ENCODE peak calls at places on chromosomes 13 and 19, in ten cellular contexts. U is adrenal gland, B is lower lobe of right lung, F is cardiac muscle cell, Q is GM23338, L is testis, C is hepatocyte, R is fibroblast of lung, M is psoas muscle, N is uterus. J is an unnamed sample. For H3K4me1, the result is how much of the 10 kb centered on the place peaks cover.

GRCh38 chr13:46624821-46625220 is 71.9 kb downstream of the LRCH1 start:
- DNase-seq in U (no peak), B (no peak), F (no peak), Q (no peak), L (no peak), C (no peak), R (no peak), M (no peak), N (no peak), J (no peak)

GRCh38 chr13:95185311-95185710 is 115.9 kb downstream of the ABCC4 start:
- DNase-seq in U (no peak), B (no peak), F (no peak), Q (no peak), L (no peak), C (no peak), R (no peak), M (no peak), N (no peak), J (no peak)

GRCh38 chr13:70523622-70524021 is 415.4 kb upstream of the KLHL1 start:
- DNase-seq in U (no peak), B (no peak), F (no peak), Q (no peak), L (no peak), C (no peak), R (peak), M (no peak), N (no peak), J (no peak)

GRCh38 chr19:46115396-46116109 is 8.9 kb downstream of the IGFL3 start:
- DNase-seq in U (no peak), B (no peak), F (peak), Q (no peak), L (no peak), C (peak), R (peak), M (no peak), N (peak), J (no peak)

GRCh38 chr13:85191996-85192395 is 607.2 kb downstream of the SLITRK6 start:
- DNase-seq in U (no peak), B (no peak), F (no peak), Q (no peak), L (no peak), C (no peak), R (no peak), M (no peak), N (no peak), J (no peak)

GRCh38 chr19:18387395-18387794 is 1.4 kb downstream of the GDF15 start:
- DNase-seq in U (no peak), B (no peak), F (no peak), Q (no peak), L (no peak), C (peak), R (no peak), M (no peak), N (no peak), J (no peak)

GRCh38 chr19:15551183-15552004 is 43.1 kb downstream of the CYP4F22 start:
- DNase-seq in U (peak), B (peak), F (peak), Q (peak), L (peak), C (no peak), R (no peak), M (peak), N (peak), J (no peak)

GRCh38 chr19:35509861-35510625 is 3.4 kb downstream of the DMKN start:
- DNase-seq in U (peak), B (peak), F (peak), Q (peak), L (peak), C (peak), R (peak), M (peak), N (peak), J (peak)

GRCh38 chr13:27177852-27178251 is 6.2 kb upstream of the USP12 start:
- DNase-seq in U (no peak), B (no peak), F (no peak), Q (peak), L (no peak), C (no peak), R (no peak), M (no peak), N (no peak), J (no peak)

GRCh38 chr13:41587490-41587889 is 130.1 kb downstream of the RGCC start:
- DNase-seq in U (no peak), B (no peak), F (no peak), Q (peak), L (no peak), C (no peak), R (no peak), M (no peak), N (no peak), J (no peak)

GRCh38 chr13:100440756-100441421 is 147.7 kb downstream of the GGACT start:
- DNase-seq in U (no peak), B (no peak), F (peak), Q (no peak), L (no peak), C (no peak), R (peak), M (no peak), N (no peak), J (no peak)

GRCh38 chr13:98520674-98521449 is 56.0 kb downstream of the STK24 start:
- DNase-seq in U (no peak), B (no peak), F (no peak), Q (no peak), L (no peak), C (no peak), R (no peak), M (no peak), N (no peak), J (no peak)

GRCh38 chr13:108987945-108988344 is 358.5 kb downstream of the MYO16 start:
- DNase-seq in U (no peak), B (no peak), F (no peak), Q (peak), L (no peak), C (no peak), R (no peak), M (no peak), N (no peak), J (no peak)

GRCh38 chr19:29724741-29725140 is 9.7 kb upstream of the C19orf12 start:
- DNase-seq in U (no peak), B (no peak), F (no peak), Q (peak), L (no peak), C (no peak), R (no peak), M (no peak), N (no peak), J (no peak)

GRCh38 chr19:56350416-56351045 is 35.9 kb upstream of the ZSCAN5A start:
- DNase-seq in U (peak), B (no peak), F (peak), Q (peak), L (peak), C (peak), R (peak), M (no peak), N (peak), J (no peak)

GRCh38 chr13:51608857-51609406 is 24.7 kb downstream of the WDFY2 start:
- DNase-seq in U (no peak), B (no peak), F (no peak), Q (no peak), L (no peak), C (no peak), R (no peak), M (no peak), N (no peak), J (no peak)

GRCh38 chr13:36531746-36532486 is 99.6 kb downstream of the CCNA1 start:
- DNase-seq in U (peak), B (no peak), F (peak), Q (no peak), L (no peak), C (no peak), R (peak), M (no peak), N (no peak), J (no peak)

GRCh38 chr19:38695832-38696732 is 48.2 kb downstream of the CAPN12 start:
- DNase-seq in U (peak), B (no peak), F (no peak), Q (no peak), L (no peak), C (no peak), R (no peak), M (no peak), N (no peak), J (no peak)

GRCh38 chr13:102128216-102128800 is 273.5 kb downstream of the FGF14 start:
- DNase-seq in U (no peak), B (no peak), F (no peak), Q (no peak), L (no peak), C (no peak), R (peak), M (no peak), N (no peak), J (no peak)

GRCh38 chr13:37700887-37701286 is 102.3 kb upstream of the POSTN start:
- DNase-seq in U (no peak), B (no peak), F (peak), Q (no peak), L (no peak), C (no peak), R (peak), M (no peak), N (no peak), J (no peak)

GRCh38 chr19:40800339-40800996 is 1.5 kb downstream of the EGLN2 start:
- DNase-seq in U (no peak), B (no peak), F (no peak), Q (no peak), L (peak), C (no peak), R (no peak), M (no peak), N (no peak), J (no peak)

GRCh38 chr19:45981350-45981749 is 7.7 kb upstream of the NOVA2 start:
- DNase-seq in U (peak), B (no peak), F (peak), Q (peak), L (no peak), C (no peak), R (peak), M (no peak), N (no peak), J (no peak)

GRCh38 chr13:98260357-98261164 is 83.5 kb upstream of the RNF113B start:
- DNase-seq in U (no peak), B (no peak), F (no peak), Q (no peak), L (no peak), C (no peak), R (no peak), M (no peak), N (no peak), J (no peak)

GRCh38 chr13:59318320-59318930 is 845.3 kb downstream of the DIAPH3 start:
- DNase-seq in U (peak), B (no peak), F (peak), Q (peak), L (peak), C (peak), R (peak), M (peak), N (no peak), J (peak)

GRCh38 chr13:38543561-38543960 is 143.3 kb upstream of the FREM2 start:
- DNase-seq in U (no peak), B (no peak), F (no peak), Q (no peak), L (no peak), C (no peak), R (peak), M (no peak), N (no peak), J (no peak)

GRCh38 chr13:25167349-25167748 is 4.7 kb downstream of the AMER2 start:
- DNase-seq in U (no peak), B (no peak), F (no peak), Q (no peak), L (no peak), C (no peak), R (no peak), M (no peak), N (no peak), J (no peak)

GRCh38 chr13:29935309-29935981 is 85.0 kb upstream of the UBL3 start:
- DNase-seq in U (no peak), B (peak), F (no peak), Q (no peak), L (no peak), C (no peak), R (no peak), M (no peak), N (no peak), J (no peak)

GRCh38 chr19:1648926-1649541 is 3.4 kb downstream of the TCF3 start:
- DNase-seq in U (no peak), B (no peak), F (no peak), Q (no peak), L (no peak), C (no peak), R (peak), M (no peak), N (no peak), J (no peak)

GRCh38 chr19:1651548-1652394 is 644 bp downstream of the TCF3 start:
- DNase-seq in U (peak), B (peak), F (peak), Q (peak), L (peak), C (peak), R (peak), M (peak), N (peak), J (no peak)

GRCh38 chr19:1651061-1651547 is 1.3 kb downstream of the TCF3 start:
- DNase-seq in U (no peak), B (no peak), F (peak), Q (peak), L (no peak), C (peak), R (peak), M (no peak), N (no peak), J (no peak)

GRCh38 chr19:1649706-1650626 is 2.4 kb downstream of the TCF3 start:
- DNase-seq in U (no peak), B (no peak), F (no peak), Q (no peak), L (no peak), C (no peak), R (no peak), M (no peak), N (no peak), J (no peak)

GRCh38 chr19:1650627-1651009 is 1.8 kb downstream of the TCF3 start:
- DNase-seq in U (no peak), B (no peak), F (peak), Q (peak), L (no peak), C (no peak), R (peak), M (no peak), N (no peak), J (no peak)
- TF ChIP-seq CTCF in U (no peak), B (no peak), F (no peak), Q (no peak), L (no peak), C (peak), R (no peak), M (no peak), N (no peak), J (no peak)

DNA sequence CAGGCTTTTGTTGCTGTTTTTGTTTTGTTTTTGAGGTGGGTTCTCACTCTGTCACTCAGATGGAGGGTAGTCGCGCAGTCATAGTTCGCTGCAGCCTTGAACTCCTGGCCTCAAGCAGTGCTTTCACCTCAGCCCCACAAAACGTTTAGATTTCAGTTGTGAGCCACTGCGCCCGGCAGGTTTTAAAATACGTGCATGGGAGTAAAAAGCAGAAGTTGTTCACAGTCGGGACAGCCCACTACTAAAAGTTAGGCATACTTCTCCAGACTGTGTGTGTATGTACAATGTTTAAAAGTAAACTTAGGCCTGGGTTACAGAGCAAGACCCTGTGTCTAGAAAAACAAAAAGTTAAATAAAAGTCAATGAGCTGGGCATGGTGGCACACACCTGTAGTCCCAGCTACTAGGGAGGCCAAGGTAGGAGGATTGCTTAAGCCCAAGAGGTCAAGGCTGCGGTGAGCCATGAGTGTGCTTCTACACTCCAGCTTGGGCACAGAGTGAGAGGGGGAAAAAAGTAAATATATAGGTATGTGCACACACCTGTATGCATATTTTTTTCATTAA is 6.1 kb downstream of the SAFB start:
- DNase-seq in U (no peak), B (no peak), F (no peak), Q (no peak), L (no peak), C (no peak), R (no peak), M (no peak), N (no peak), J (no peak)
- H3K4me1 ChIP-seq in U (half or more), B (half or more), F (under half), Q (under half), L (half or more), C (under half), R (under half), M (half or more), N (under half), J (half or more)

DNA sequence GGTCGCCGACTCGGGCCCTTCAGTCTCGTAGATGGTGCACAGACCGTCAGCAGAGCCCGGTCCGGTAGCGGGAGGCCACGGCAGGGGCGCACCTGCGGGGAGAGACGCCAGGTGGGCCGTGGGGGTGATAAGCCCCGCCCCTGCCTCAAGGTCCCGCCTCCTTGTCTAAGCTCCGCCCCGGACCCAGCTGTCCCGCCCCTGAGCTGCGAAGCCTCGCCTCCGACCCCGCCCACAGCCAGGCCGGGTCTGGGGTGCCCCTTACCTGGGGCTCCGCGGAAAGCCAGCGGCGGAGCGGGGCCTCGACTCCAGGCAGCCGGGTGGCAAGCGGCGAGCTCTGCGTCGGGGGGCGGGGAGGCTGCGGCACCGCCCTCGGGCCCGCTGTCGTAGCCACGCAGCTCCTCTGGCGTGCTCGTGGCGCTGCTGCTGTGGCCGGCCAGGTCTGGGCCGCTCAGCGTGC is 4.7 kb downstream of the PRR36 start:
- DNase-seq in U (peak), B (peak), F (peak), Q (peak), L (peak), C (peak), R (no peak), M (peak), N (peak), J (no peak)
- H3K4me3 ChIP-seq in U (peak), B (peak), F (peak), Q (peak), L (peak), C (peak), R (peak), M (peak), N (peak), J (peak)

GRCh38 chr13:110410906-110411305 is 103.8 kb downstream of the COL4A2 start:
- DNase-seq in U (no peak), B (no peak), F (no peak), Q (no peak), L (no peak), C (no peak), R (no peak), M (no peak), N (no peak), J (no peak)

GRCh38 chr13:110411316-110412105 is 104.4 kb downstream of the COL4A2 start:
- DNase-seq in U (no peak), B (no peak), F (no peak), Q (no peak), L (no peak), C (no peak), R (no peak), M (no peak), N (no peak), J (no peak)

GRCh38 chr13:110413311-110414040 is 106.4 kb downstream of the COL4A2 start:
- DNase-seq in U (no peak), B (no peak), F (no peak), Q (no peak), L (no peak), C (no peak), R (no peak), M (no peak), N (no peak), J (no peak)

GRCh38 chr13:110414283-110414682 is 107.2 kb downstream of the COL4A2 start:
- DNase-seq in U (no peak), B (no peak), F (no peak), Q (no peak), L (no peak), C (no peak), R (no peak), M (no peak), N (no peak), J (no peak)

DNA sequence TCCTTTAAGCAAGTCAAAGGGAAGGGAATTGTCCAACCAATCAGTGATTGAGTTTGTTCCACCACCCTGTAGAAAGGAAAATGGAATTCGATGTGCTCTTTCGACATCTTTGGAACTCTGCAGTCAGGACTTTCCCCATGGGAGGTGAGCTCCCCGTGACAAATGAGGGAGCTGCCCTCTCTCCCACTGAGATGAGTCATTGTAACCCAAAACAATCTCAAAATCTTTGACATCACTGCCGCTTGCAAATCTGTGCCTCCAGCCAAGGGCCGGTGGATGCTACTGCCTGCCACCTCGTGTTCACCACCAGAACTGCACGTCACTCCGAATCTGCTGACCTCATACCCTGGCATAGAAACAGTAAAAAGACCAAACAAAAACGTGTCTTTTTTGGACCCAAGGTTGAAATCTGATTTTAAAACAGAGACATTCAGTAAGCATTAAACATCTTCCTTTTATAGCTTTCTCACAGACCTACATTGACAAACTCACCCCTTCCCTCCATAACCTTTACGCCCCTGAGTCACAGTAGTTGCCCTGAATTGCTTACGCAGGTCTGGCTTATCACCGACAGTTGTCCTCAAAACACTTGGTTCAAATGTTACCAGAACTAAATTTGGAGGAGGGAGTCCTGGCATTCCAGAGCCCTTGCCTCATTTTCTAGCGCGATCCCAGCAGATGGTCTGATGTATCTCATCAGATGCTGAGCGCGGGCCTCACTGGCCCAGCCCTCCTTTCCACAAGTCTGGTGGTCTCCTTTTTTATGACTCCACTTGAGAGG is 105.2 kb downstream of the COL4A2 start:
- DNase-seq in U (peak), B (peak), F (peak), Q (peak), L (peak), C (peak), R (peak), M (peak), N (peak), J (peak)
- TF ChIP-seq CTCF in U (peak), B (peak), F (peak), Q (peak), L (peak), C (peak), R (peak), M (peak), N (peak), J (peak)

GRCh38 chr13:20585371-20585770 is 18.4 kb downstream of the IFT88 start:
- DNase-seq in U (no peak), B (no peak), F (no peak), Q (no peak), L (no peak), C (no peak), R (no peak), M (no peak), N (no peak), J (no peak)

GRCh38 chr13:20588529-20589110 is 21.7 kb downstream of the IFT88 start:
- DNase-seq in U (no peak), B (no peak), F (no peak), Q (no peak), L (no peak), C (no peak), R (no peak), M (no peak), N (no peak), J (no peak)

GRCh38 chr13:20594276-20594675 is 27.3 kb downstream of the IFT88 start:
- DNase-seq in U (no peak), B (no peak), F (no peak), Q (no peak), L (no peak), C (no peak), R (no peak), M (no peak), N (no peak), J (no peak)

GRCh38 chr13:20590568-20590967 is 23.6 kb downstream of the IFT88 start:
- DNase-seq in U (no peak), B (no peak), F (no peak), Q (no peak), L (no peak), C (no peak), R (no peak), M (no peak), N (no peak), J (no peak)
- H3K4me1 ChIP-seq in U (under half), B (under half), F (under half), Q (under half), L (under half), C (under half), R (under half), M (under half), N (under half), J (under half)

J was measured in right atrium auricular region.